ENCODE peak calls at places on chromosomes 2 and 18, in four cellular contexts. N, G, Y and V are unnamed samples.

GRCh38 chr2:177692042-177692823 is 299.7 kb downstream of the AGPS start:
- DNase-seq in N (no peak), G (no peak), Y (no peak), V (no peak)

GRCh38 chr18:62610509-62611394 is 87.9 kb downstream of the ZCCHC2 start:
- DNase-seq in N (no peak), G (no peak), Y (no peak), V (no peak)

GRCh38 chr2:29509397-29509796 is 394.2 kb downstream of the CLIP4 start:
- DNase-seq in N (no peak), G (no peak), Y (no peak), V (no peak)

GRCh38 chr2:135063210-135063609 is 11.1 kb downstream of the RAB3GAP1 start:
- DNase-seq in N (no peak), G (no peak), Y (no peak), V (no peak)

GRCh38 chr2:138335036-138335435 is 166.5 kb upstream of the SPOPL start:
- DNase-seq in N (no peak), G (no peak), Y (no peak), V (no peak)

GRCh38 chr2:14960686-14961324 is 328.3 kb downstream of the LRATD1 start:
- DNase-seq in N (no peak), G (no peak), Y (no peak), V (no peak)

GRCh38 chr2:187581125-187581896 is 27.1 kb upstream of the TFPI start:
- DNase-seq in N (no peak), G (no peak), Y (peak; percentile 51), V (no peak)

GRCh38 chr2:23659328-23659727 is 267.6 kb downstream of the ATAD2B start:
- DNase-seq in N (no peak), G (no peak), Y (no peak), V (no peak)

GRCh38 chr2:8614646-8615045 is 67.2 kb upstream of the ID2 start:
- DNase-seq in N (no peak), G (no peak), Y (no peak), V (no peak)

GRCh38 chr2:16069663-16069932 is 129.2 kb downstream of the MYCN start:
- DNase-seq in N (no peak), G (no peak), Y (no peak), V (peak; percentile 26)

GRCh38 chr18:27879540-27879939 is 297.4 kb downstream of the CDH2 start:
- DNase-seq in N (no peak), G (no peak), Y (no peak), V (no peak)

GRCh38 chr2:190469770-190470169 is 61.6 kb downstream of the MFSD6 start:
- DNase-seq in N (peak; percentile 53), G (peak; percentile 81), Y (no peak), V (no peak)

GRCh38 chr2:112714836-112715631 is 5.8 kb upstream of the NT5DC4 start:
- DNase-seq in N (no peak), G (no peak), Y (no peak), V (no peak)

GRCh38 chr2:28187186-28187585 is 205.5 kb upstream of the FOSL2 start:
- DNase-seq in N (no peak), G (no peak), Y (no peak), V (no peak)

GRCh38 chr2:207135801-207136457 is 29.8 kb downstream of the KLF7 start:
- DNase-seq in N (no peak), G (no peak), Y (no peak), V (no peak)

GRCh38 chr18:31634331-31634713 is 42.6 kb downstream of the TTR start:
- DNase-seq in N (no peak), G (no peak), Y (no peak), V (no peak)

GRCh38 chr18:32157580-32157979 is 32.3 kb upstream of the MEP1B start:
- DNase-seq in N (no peak), G (no peak), Y (no peak), V (no peak)

GRCh38 chr2:217061916-217062315 is 202.1 kb upstream of the TNP1 start:
- DNase-seq in N (no peak), G (no peak), Y (no peak), V (no peak)

GRCh38 chr2:28004086-28004485 is 113.6 kb downstream of the BABAM2 start:
- DNase-seq in N (no peak), G (no peak), Y (no peak), V (no peak)

GRCh38 chr2:37650548-37651101 is 20.8 kb downstream of the CDC42EP3 start:
- DNase-seq in N (no peak), G (no peak), Y (no peak), V (no peak)

GRCh38 chr2:37653805-37654378 is 17.6 kb downstream of the CDC42EP3 start:
- DNase-seq in N (peak; percentile 49), G (no peak), Y (peak; percentile 24), V (no peak)

GRCh38 chr2:37654419-37654818 is 17.0 kb downstream of the CDC42EP3 start:
- DNase-seq in N (no peak), G (no peak), Y (no peak), V (no peak)

GRCh38 chr2:37653093-37653492 is 18.3 kb downstream of the CDC42EP3 start:
- DNase-seq in N (no peak), G (no peak), Y (no peak), V (no peak)

DNA sequence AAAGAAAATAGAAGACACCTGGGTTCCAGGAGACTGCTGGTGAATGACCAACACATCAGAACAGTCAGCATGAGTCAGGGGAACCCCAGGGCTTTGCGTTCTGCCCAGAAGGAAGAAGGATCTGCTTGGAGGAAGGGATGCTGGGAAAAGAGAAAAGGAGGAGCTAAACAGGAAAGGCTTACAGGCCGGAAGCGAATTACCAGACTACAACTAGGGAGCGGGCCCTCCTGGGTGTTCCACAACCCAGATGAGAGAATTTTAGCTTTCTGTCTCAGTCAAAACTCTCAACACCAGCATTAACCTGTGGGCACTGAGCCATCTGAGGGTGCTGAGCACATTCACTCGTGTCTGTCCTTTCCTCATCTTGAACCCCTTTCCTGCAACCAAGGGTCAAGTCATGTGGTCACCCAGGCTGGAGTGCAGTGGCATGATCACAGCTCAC is 19.2 kb downstream of the CDC42EP3 start:
- DNase-seq in N (no peak), G (no peak), Y (no peak), V (no peak)
- TF ChIP-seq EP300 in N (no peak), G (no peak), Y (no peak), V (no peak)

GRCh38 chr18:13243363-13243762 is 24.8 kb downstream of the LDLRAD4 start:
- DNase-seq in N (no peak), G (no peak), Y (no peak), V (no peak)
- TF ChIP-seq EP300 in N (no peak), G (no peak), Y (no peak), V (no peak)

DNA sequence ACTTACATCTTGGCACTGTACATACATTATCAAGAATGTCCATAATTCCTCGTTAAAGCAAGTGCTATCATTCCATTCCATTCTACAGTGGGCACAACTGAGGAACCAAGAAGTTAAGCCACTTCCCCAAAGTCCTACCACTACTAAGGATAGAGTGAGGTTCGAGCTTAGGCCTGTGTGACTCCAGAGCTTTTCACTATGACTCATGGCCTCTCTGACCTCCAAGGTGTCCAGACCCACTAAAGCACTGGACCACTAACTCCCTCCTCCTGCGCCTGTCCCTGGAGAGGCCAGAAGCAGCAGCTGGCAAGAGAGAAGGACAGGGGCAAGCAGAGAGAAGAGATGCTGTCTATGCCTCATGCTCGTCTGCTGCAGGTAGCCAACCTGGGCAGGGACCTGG is 117.0 kb downstream of the ZBTB7C start:
- DNase-seq in N (no peak), G (no peak), Y (no peak), V (no peak)
- TF ChIP-seq EP300 in N (no peak), G (no peak), Y (no peak), V (no peak)

GRCh38 chr2:199950396-199950795 is 4.9 kb downstream of the TYW5 start:
- DNase-seq in N (no peak), G (no peak), Y (no peak), V (no peak)
- TF ChIP-seq EP300 in N (no peak), G (no peak), Y (no peak), V (no peak)

DNA sequence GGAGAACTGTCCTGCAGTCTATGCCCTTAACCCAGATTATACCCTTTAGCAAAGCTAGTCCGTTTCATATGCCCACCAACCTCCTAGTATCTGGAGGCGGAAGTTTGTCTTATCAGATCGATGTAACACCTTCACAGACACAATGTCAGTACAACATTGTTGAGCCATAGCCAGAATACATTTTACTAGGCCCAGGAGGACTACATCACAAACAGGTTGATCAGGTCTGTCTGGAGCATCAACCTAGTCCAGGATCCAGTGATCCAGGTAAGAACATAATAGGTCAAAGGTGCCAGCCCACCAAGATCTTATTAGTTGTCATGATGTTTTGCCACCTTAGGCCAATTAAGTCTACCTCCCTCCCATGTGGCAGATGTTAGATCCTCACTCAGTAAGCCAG is 2.0 kb upstream of the TPRKB start:
- DNase-seq in N (no peak), G (no peak), Y (no peak), V (no peak)
- TF ChIP-seq EP300 in N (no peak), G (no peak), Y (no peak), V (no peak)

GRCh38 chr18:56291229-56291796 is 347.1 kb downstream of the TXNL1 start:
- DNase-seq in N (no peak), G (no peak), Y (no peak), V (no peak)
- TF ChIP-seq EP300 in N (no peak), G (no peak), Y (no peak), V (no peak)

DNA sequence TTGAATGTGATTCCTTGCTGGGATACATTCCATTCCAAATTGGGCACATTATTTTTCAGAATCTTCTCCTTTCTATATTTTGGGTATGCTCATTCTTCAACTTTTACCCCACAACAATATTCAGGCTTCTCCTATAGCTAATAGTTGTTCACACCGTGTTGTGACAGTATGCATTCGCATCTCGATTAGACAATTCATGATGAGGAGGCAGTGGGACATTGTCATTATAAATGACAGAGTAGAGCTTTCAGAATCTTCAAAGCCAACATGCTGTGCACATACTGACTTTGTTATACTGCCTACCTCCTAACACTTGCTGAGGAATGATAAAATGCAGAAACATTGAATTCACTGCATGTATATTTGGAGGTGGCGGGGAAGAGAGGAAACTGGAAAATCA is 714.2 kb downstream of the SUCLG1 start:
- DNase-seq in N (no peak), G (no peak), Y (no peak), V (no peak)
- TF ChIP-seq EP300 in N (no peak), G (no peak), Y (no peak), V (no peak)

DNA sequence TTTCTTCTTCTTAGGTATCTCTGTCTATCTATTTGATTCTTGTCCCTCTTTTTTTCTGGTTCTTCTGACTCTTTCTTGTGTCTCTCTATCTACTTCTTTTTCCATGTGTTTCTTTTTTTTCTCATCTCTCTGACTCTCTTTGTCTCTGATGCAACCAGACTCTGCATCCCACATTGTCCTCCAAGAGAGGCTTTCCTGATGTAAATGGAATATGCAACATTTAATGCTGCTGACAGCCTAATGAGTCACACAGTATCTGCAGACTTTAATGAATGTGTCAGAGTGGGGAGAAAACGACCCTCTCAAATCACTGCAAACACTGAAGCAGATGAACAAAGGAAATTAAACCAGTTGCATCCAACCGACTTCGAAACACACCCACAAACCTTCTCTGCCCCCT is 351.6 kb downstream of the TXNL1 start:
- DNase-seq in N (no peak), G (no peak), Y (no peak), V (no peak)
- TF ChIP-seq EP300 in N (no peak), G (no peak), Y (no peak), V (no peak)